ENCODE peak calls at places on chromosomes 4 and X, in ten cellular contexts. One of them, this sample, is unnamed. For H3K4me1, the result is how much of the 10 kb centered on the place peaks cover.

GRCh38 chrX:630922-631496 is 418 bp downstream of the SHOX start:
- DNase-seq in mucosa of descending colon: no peak
- DNase-seq in CD8-positive, alpha-beta T cell: no peak
- DNase-seq in upper lobe of left lung: peak
- DNase-seq in tibial nerve: no peak
- DNase-seq in OCI-LY7: no peak
- DNase-seq in psoas muscle: peak
- DNase-seq in neuronal stem cell: no peak
- DNase-seq in lower lobe of right lung: no peak
- DNase-seq in breast epithelium: no peak
- DNase-seq in this sample: no peak

GRCh38 chr4:120066182-120066524 is 495 bp downstream of the MAD2L1 start:
- DNase-seq in breast epithelium: no peak
- DNase-seq in upper lobe of left lung: no peak
- DNase-seq in mucosa of descending colon: no peak
- DNase-seq in psoas muscle: no peak
- DNase-seq in neuronal stem cell: no peak
- DNase-seq in OCI-LY7: peak
- DNase-seq in tibial nerve: no peak
- DNase-seq in CD8-positive, alpha-beta T cell: no peak
- DNase-seq in lower lobe of right lung: no peak
- DNase-seq in this sample: peak

GRCh38 chr4:91829531-91829930 is 474.2 kb upstream of the GRID2 start:
- DNase-seq in psoas muscle: no peak
- DNase-seq in lower lobe of right lung: no peak
- DNase-seq in CD8-positive, alpha-beta T cell: no peak
- DNase-seq in tibial nerve: no peak
- DNase-seq in breast epithelium: no peak
- DNase-seq in neuronal stem cell: no peak
- DNase-seq in mucosa of descending colon: no peak
- DNase-seq in OCI-LY7: no peak
- DNase-seq in upper lobe of left lung: no peak
- DNase-seq in this sample: no peak

GRCh38 chr4:7156273-7157139 is 35.8 kb upstream of the SORCS2 start:
- DNase-seq in mucosa of descending colon: no peak
- DNase-seq in tibial nerve: peak
- DNase-seq in OCI-LY7: no peak
- DNase-seq in breast epithelium: peak
- DNase-seq in lower lobe of right lung: peak
- DNase-seq in upper lobe of left lung: no peak
- DNase-seq in psoas muscle: peak
- DNase-seq in neuronal stem cell: peak
- DNase-seq in CD8-positive, alpha-beta T cell: no peak
- DNase-seq in this sample: no peak

GRCh38 chr4:28449080-28449479 is 1588.4 kb downstream of the STIM2 start:
- DNase-seq in breast epithelium: no peak
- DNase-seq in lower lobe of right lung: no peak
- DNase-seq in CD8-positive, alpha-beta T cell: no peak
- DNase-seq in OCI-LY7: no peak
- DNase-seq in mucosa of descending colon: peak
- DNase-seq in neuronal stem cell: no peak
- DNase-seq in psoas muscle: no peak
- DNase-seq in tibial nerve: no peak
- DNase-seq in upper lobe of left lung: no peak
- DNase-seq in this sample: no peak

GRCh38 chr4:41384992-41385391 is 128.3 kb downstream of the UCHL1 start:
- DNase-seq in upper lobe of left lung: no peak
- DNase-seq in neuronal stem cell: no peak
- DNase-seq in tibial nerve: peak
- DNase-seq in OCI-LY7: no peak
- DNase-seq in mucosa of descending colon: peak
- DNase-seq in breast epithelium: peak
- DNase-seq in psoas muscle: peak
- DNase-seq in CD8-positive, alpha-beta T cell: no peak
- DNase-seq in lower lobe of right lung: peak
- DNase-seq in this sample: no peak

GRCh38 chrX:134670241-134670811 is 12.1 kb upstream of the PLAC1 start:
- DNase-seq in psoas muscle: peak
- DNase-seq in OCI-LY7: no peak
- DNase-seq in breast epithelium: peak
- DNase-seq in upper lobe of left lung: no peak
- DNase-seq in mucosa of descending colon: no peak
- DNase-seq in tibial nerve: no peak
- DNase-seq in CD8-positive, alpha-beta T cell: no peak
- DNase-seq in lower lobe of right lung: peak
- DNase-seq in neuronal stem cell: no peak
- DNase-seq in this sample: no peak

GRCh38 chr4:184534511-184535391 is 60.4 kb upstream of the IRF2 start:
- DNase-seq in OCI-LY7: peak
- DNase-seq in breast epithelium: no peak
- DNase-seq in psoas muscle: no peak
- DNase-seq in lower lobe of right lung: no peak
- DNase-seq in upper lobe of left lung: no peak
- DNase-seq in mucosa of descending colon: no peak
- DNase-seq in CD8-positive, alpha-beta T cell: no peak
- DNase-seq in tibial nerve: no peak
- DNase-seq in neuronal stem cell: no peak
- DNase-seq in this sample: peak

DNA sequence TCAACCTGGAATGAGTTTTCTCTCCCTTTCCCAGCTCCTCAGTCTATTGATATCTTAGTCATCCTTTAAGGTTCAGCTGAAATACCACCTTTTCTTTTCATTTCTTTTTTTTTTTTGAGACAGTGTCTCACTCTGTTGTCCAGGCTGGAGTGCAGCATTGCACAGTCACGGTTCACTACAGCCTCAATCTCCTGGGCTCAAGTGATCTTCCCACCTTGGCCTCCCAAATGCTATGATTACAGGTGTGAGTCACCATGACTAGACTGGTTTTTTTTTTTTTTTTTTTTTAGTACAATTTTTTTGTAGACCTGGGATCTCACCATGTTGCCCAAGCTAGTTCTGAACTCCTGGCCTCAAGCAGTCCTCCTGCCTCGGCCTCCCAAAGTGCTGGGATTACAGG is 28.9 kb downstream of the AFF1 start:
- DNase-seq in OCI-LY7: no peak
- DNase-seq in mucosa of descending colon: no peak
- DNase-seq in psoas muscle: no peak
- DNase-seq in breast epithelium: no peak
- DNase-seq in neuronal stem cell: no peak
- DNase-seq in upper lobe of left lung: no peak
- DNase-seq in tibial nerve: no peak
- DNase-seq in lower lobe of right lung: no peak
- DNase-seq in CD8-positive, alpha-beta T cell: no peak
- DNase-seq in this sample: no peak
- H3K4me1 ChIP-seq in OCI-LY7: half or more
- H3K4me1 ChIP-seq in mucosa of descending colon: under half
- H3K4me1 ChIP-seq in psoas muscle: under half
- H3K4me1 ChIP-seq in breast epithelium: under half
- H3K4me1 ChIP-seq in neuronal stem cell: under half
- H3K4me1 ChIP-seq in upper lobe of left lung: half or more
- H3K4me1 ChIP-seq in tibial nerve: under half
- H3K4me1 ChIP-seq in lower lobe of right lung: half or more
- H3K4me1 ChIP-seq in CD8-positive, alpha-beta T cell: under half
- H3K4me1 ChIP-seq in this sample: half or more

GRCh38 chrX:11667286-11667685 is 1.6 kb upstream of the ARHGAP6 start:
- DNase-seq in lower lobe of right lung: no peak
- DNase-seq in mucosa of descending colon: no peak
- DNase-seq in OCI-LY7: no peak
- DNase-seq in neuronal stem cell: no peak
- DNase-seq in breast epithelium: no peak
- DNase-seq in psoas muscle: no peak
- DNase-seq in tibial nerve: no peak
- DNase-seq in CD8-positive, alpha-beta T cell: no peak
- DNase-seq in upper lobe of left lung: no peak
- DNase-seq in this sample: no peak

GRCh38 chrX:11663875-11664210 is 1.9 kb downstream of the ARHGAP6 start:
- DNase-seq in breast epithelium: no peak
- DNase-seq in neuronal stem cell: no peak
- DNase-seq in mucosa of descending colon: peak
- DNase-seq in psoas muscle: no peak
- DNase-seq in OCI-LY7: no peak
- DNase-seq in lower lobe of right lung: no peak
- DNase-seq in upper lobe of left lung: no peak
- DNase-seq in CD8-positive, alpha-beta T cell: no peak
- DNase-seq in tibial nerve: no peak
- DNase-seq in this sample: no peak

GRCh38 chrX:11664211-11664888 is 1.4 kb downstream of the ARHGAP6 start:
- DNase-seq in OCI-LY7: no peak
- DNase-seq in upper lobe of left lung: peak
- DNase-seq in CD8-positive, alpha-beta T cell: no peak
- DNase-seq in psoas muscle: peak
- DNase-seq in mucosa of descending colon: peak
- DNase-seq in tibial nerve: no peak
- DNase-seq in breast epithelium: no peak
- DNase-seq in neuronal stem cell: no peak
- DNase-seq in lower lobe of right lung: no peak
- DNase-seq in this sample: no peak

GRCh38 chrX:11666180-11666579 is 460 bp upstream of the ARHGAP6 start:
- DNase-seq in psoas muscle: peak
- DNase-seq in upper lobe of left lung: peak
- DNase-seq in breast epithelium: no peak
- DNase-seq in lower lobe of right lung: no peak
- DNase-seq in tibial nerve: no peak
- DNase-seq in CD8-positive, alpha-beta T cell: no peak
- DNase-seq in mucosa of descending colon: no peak
- DNase-seq in neuronal stem cell: peak
- DNase-seq in OCI-LY7: no peak
- DNase-seq in this sample: no peak

DNA sequence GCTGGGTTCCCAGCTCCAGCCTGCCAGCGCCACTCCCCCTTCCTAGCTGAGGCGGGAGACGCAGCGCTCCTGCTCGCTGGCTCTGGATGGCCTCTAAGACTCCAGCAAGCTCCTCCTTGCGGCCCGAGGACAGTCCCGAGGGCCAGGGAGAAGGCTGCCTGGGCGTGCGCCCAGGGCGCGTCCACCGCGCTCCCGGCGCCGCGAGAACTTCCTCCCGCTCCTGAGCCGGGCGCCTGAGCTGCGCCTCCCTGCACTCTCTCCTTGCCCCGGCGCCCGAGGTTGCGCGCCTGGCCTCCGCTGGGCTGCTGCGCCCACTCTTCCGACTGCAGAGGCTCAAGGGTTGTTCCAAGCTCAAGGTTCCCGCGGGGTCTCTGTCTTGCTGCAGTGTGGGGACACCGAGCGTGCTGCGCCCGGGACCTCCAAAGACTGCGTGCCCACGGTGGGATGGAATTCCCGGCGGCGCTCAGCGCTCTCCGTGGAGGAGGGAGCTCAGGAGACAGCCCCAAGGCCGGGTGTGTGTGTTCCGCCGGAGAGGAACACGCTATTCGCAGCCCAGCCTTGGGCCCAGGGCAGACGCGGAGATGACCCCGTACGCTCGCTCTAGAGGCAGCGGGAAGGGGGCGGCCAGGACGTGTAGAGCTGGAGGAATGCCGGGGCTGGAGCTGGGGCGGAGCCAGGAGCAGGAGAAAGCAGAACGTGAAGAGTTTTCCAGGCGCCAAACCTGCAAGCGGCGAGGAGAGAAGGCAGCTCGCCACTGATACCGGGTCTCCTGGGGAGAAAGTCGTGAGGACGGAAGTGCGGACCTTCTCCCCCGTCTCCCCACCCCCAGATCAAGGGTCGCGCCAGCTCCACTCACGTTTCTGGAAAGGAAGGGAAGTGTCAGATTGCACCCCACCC is at the start of gene ARHGAP6:
- DNase-seq in OCI-LY7: no peak
- DNase-seq in tibial nerve: peak
- DNase-seq in CD8-positive, alpha-beta T cell: no peak
- DNase-seq in upper lobe of left lung: peak
- DNase-seq in breast epithelium: no peak
- DNase-seq in mucosa of descending colon: peak
- DNase-seq in psoas muscle: peak
- DNase-seq in lower lobe of right lung: peak
- DNase-seq in neuronal stem cell: peak
- DNase-seq in this sample: no peak
- H3K4me3 ChIP-seq in OCI-LY7: no peak
- H3K4me3 ChIP-seq in tibial nerve: peak
- H3K4me3 ChIP-seq in CD8-positive, alpha-beta T cell: no peak
- H3K4me3 ChIP-seq in upper lobe of left lung: peak
- H3K4me3 ChIP-seq in breast epithelium: peak
- H3K4me3 ChIP-seq in mucosa of descending colon: no peak
- H3K4me3 ChIP-seq in psoas muscle: peak
- H3K4me3 ChIP-seq in lower lobe of right lung: peak
- H3K4me3 ChIP-seq in neuronal stem cell: peak
- H3K4me3 ChIP-seq in this sample: no peak

DNA sequence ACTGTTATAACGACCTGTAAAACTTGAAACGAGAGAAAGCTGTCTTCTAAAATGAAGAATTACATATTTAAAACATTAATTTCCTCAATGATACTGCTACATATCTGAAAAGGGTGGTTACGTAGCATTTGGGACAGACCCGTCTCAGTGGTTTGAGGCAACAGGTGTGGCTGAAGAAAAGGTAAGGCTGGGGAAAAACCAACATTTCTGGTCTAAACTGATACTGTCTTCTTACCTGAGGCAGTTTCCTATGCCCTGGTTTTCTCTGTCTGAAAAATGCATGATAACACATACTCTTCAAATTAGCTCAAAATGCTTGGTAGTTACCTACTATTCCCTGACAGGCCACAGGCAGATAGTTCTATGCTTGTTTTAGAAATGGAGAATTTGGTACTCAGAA is 30.4 kb downstream of the PLS3 start:
- DNase-seq in CD8-positive, alpha-beta T cell: no peak
- DNase-seq in breast epithelium: no peak
- DNase-seq in psoas muscle: no peak
- DNase-seq in lower lobe of right lung: no peak
- DNase-seq in tibial nerve: no peak
- DNase-seq in neuronal stem cell: no peak
- DNase-seq in OCI-LY7: no peak
- DNase-seq in mucosa of descending colon: no peak
- DNase-seq in upper lobe of left lung: no peak
- DNase-seq in this sample: no peak
- H3K4me1 ChIP-seq in CD8-positive, alpha-beta T cell: under half
- H3K4me1 ChIP-seq in breast epithelium: under half
- H3K4me1 ChIP-seq in psoas muscle: under half
- H3K4me1 ChIP-seq in lower lobe of right lung: under half
- H3K4me1 ChIP-seq in tibial nerve: under half
- H3K4me1 ChIP-seq in neuronal stem cell: under half
- H3K4me1 ChIP-seq in OCI-LY7: under half
- H3K4me1 ChIP-seq in mucosa of descending colon: under half
- H3K4me1 ChIP-seq in upper lobe of left lung: under half
- H3K4me1 ChIP-seq in this sample: under half

GRCh38 chrX:55717521-55718497 is at the start of gene RRAGB:
- DNase-seq in breast epithelium: peak
- DNase-seq in psoas muscle: peak
- DNase-seq in lower lobe of right lung: peak
- DNase-seq in upper lobe of left lung: peak
- DNase-seq in mucosa of descending colon: peak
- DNase-seq in neuronal stem cell: peak
- DNase-seq in OCI-LY7: peak
- DNase-seq in tibial nerve: peak
- DNase-seq in CD8-positive, alpha-beta T cell: peak
- DNase-seq in this sample: peak

GRCh38 chrX:55713635-55714034 is 3.9 kb upstream of the RRAGB start:
- DNase-seq in tibial nerve: no peak
- DNase-seq in neuronal stem cell: no peak
- DNase-seq in psoas muscle: no peak
- DNase-seq in mucosa of descending colon: no peak
- DNase-seq in upper lobe of left lung: no peak
- DNase-seq in breast epithelium: no peak
- DNase-seq in lower lobe of right lung: no peak
- DNase-seq in OCI-LY7: no peak
- DNase-seq in CD8-positive, alpha-beta T cell: no peak
- DNase-seq in this sample: no peak

GRCh38 chrX:55715847-55716246 is 1.7 kb upstream of the RRAGB start:
- DNase-seq in psoas muscle: no peak
- DNase-seq in neuronal stem cell: no peak
- DNase-seq in lower lobe of right lung: no peak
- DNase-seq in breast epithelium: no peak
- DNase-seq in CD8-positive, alpha-beta T cell: no peak
- DNase-seq in tibial nerve: no peak
- DNase-seq in OCI-LY7: peak
- DNase-seq in upper lobe of left lung: no peak
- DNase-seq in mucosa of descending colon: no peak
- DNase-seq in this sample: no peak

GRCh38 chrX:55714111-55714510 is 3.4 kb upstream of the RRAGB start:
- DNase-seq in lower lobe of right lung: no peak
- DNase-seq in upper lobe of left lung: no peak
- DNase-seq in OCI-LY7: no peak
- DNase-seq in psoas muscle: no peak
- DNase-seq in mucosa of descending colon: no peak
- DNase-seq in neuronal stem cell: no peak
- DNase-seq in CD8-positive, alpha-beta T cell: no peak
- DNase-seq in breast epithelium: no peak
- DNase-seq in tibial nerve: no peak
- DNase-seq in this sample: no peak

GRCh38 chrX:55716937-55717336 is 612 bp upstream of the RRAGB start:
- DNase-seq in OCI-LY7: no peak
- DNase-seq in psoas muscle: no peak
- DNase-seq in tibial nerve: no peak
- DNase-seq in breast epithelium: no peak
- DNase-seq in CD8-positive, alpha-beta T cell: no peak
- DNase-seq in upper lobe of left lung: no peak
- DNase-seq in neuronal stem cell: no peak
- DNase-seq in lower lobe of right lung: no peak
- DNase-seq in mucosa of descending colon: no peak
- DNase-seq in this sample: no peak
- H3K4me3 ChIP-seq in OCI-LY7: peak
- H3K4me3 ChIP-seq in psoas muscle: peak
- H3K4me3 ChIP-seq in tibial nerve: peak
- H3K4me3 ChIP-seq in breast epithelium: peak
- H3K4me3 ChIP-seq in CD8-positive, alpha-beta T cell: peak
- H3K4me3 ChIP-seq in upper lobe of left lung: no peak
- H3K4me3 ChIP-seq in neuronal stem cell: no peak
- H3K4me3 ChIP-seq in lower lobe of right lung: peak
- H3K4me3 ChIP-seq in mucosa of descending colon: no peak
- H3K4me3 ChIP-seq in this sample: peak